ENCODE peak calls at places on chromosomes 4 and X, in six cellular contexts. One of them, this sample, is unnamed.

GRCh38 chr4:95415346-95415771 is 133.4 kb downstream of the UNC5C start:
- DNase-seq in H9: no peak
- DNase-seq in mesendoderm: no peak
- DNase-seq in IMR-90: peak
- DNase-seq in H1: no peak
- DNase-seq in mesenchymal stem cell: peak
- DNase-seq in this sample: no peak

GRCh38 chr4:46856347-46856746 is 52.7 kb downstream of the COX7B2 start:
- DNase-seq in H1: no peak
- DNase-seq in mesendoderm: no peak
- DNase-seq in H9: no peak
- DNase-seq in mesenchymal stem cell: no peak
- DNase-seq in IMR-90: peak
- DNase-seq in this sample: no peak

GRCh38 chrX:13197961-13198761 is 121.7 kb downstream of the ATXN3L start:
- DNase-seq in H1: peak
- DNase-seq in mesendoderm: peak
- DNase-seq in mesenchymal stem cell: no peak
- DNase-seq in IMR-90: no peak
- DNase-seq in H9: peak
- DNase-seq in this sample: no peak

GRCh38 chrX:17655232-17656034 is 81.9 kb upstream of the SCML1 start:
- DNase-seq in mesenchymal stem cell: no peak
- DNase-seq in mesendoderm: peak
- DNase-seq in H9: peak
- DNase-seq in IMR-90: peak
- DNase-seq in H1: no peak
- DNase-seq in this sample: no peak

GRCh38 chr4:10667651-10668341 is 16.8 kb downstream of the CLNK start:
- DNase-seq in H1: no peak
- DNase-seq in IMR-90: no peak
- DNase-seq in mesenchymal stem cell: no peak
- DNase-seq in mesendoderm: no peak
- DNase-seq in H9: no peak
- DNase-seq in this sample: no peak

GRCh38 chrX:123731987-123732678 is 719 bp downstream of the THOC2 start:
- DNase-seq in mesendoderm: peak
- DNase-seq in IMR-90: peak
- DNase-seq in H1: no peak
- DNase-seq in H9: no peak
- DNase-seq in mesenchymal stem cell: peak
- DNase-seq in this sample: no peak

GRCh38 chr4:124640037-124640730 is 72.3 kb downstream of the ANKRD50 start:
- DNase-seq in IMR-90: peak
- DNase-seq in mesendoderm: peak
- DNase-seq in H1: no peak
- DNase-seq in H9: no peak
- DNase-seq in mesenchymal stem cell: peak
- DNase-seq in this sample: no peak

GRCh38 chrX:39915081-39915480 is 182.7 kb downstream of the BCOR start:
- DNase-seq in H9: no peak
- DNase-seq in H1: no peak
- DNase-seq in mesendoderm: no peak
- DNase-seq in mesenchymal stem cell: no peak
- DNase-seq in IMR-90: no peak
- DNase-seq in this sample: no peak

GRCh38 chrX:69179380-69179911 is 14.2 kb upstream of the PJA1 start:
- DNase-seq in H1: no peak
- DNase-seq in IMR-90: peak
- DNase-seq in mesendoderm: peak
- DNase-seq in mesenchymal stem cell: peak
- DNase-seq in H9: peak
- DNase-seq in this sample: peak

GRCh38 chrX:48945517-48946348 is 11.7 kb downstream of the OTUD5 start:
- DNase-seq in H1: no peak
- DNase-seq in mesendoderm: peak
- DNase-seq in mesenchymal stem cell: peak
- DNase-seq in IMR-90: peak
- DNase-seq in H9: peak
- DNase-seq in this sample: no peak

GRCh38 chr4:185685804-185686203 is 126.2 kb downstream of the SORBS2 start:
- DNase-seq in H1: no peak
- DNase-seq in mesenchymal stem cell: no peak
- DNase-seq in H9: no peak
- DNase-seq in mesendoderm: no peak
- DNase-seq in IMR-90: no peak
- DNase-seq in this sample: no peak

GRCh38 chrX:73859622-73860021 is 296.6 kb downstream of the CHIC1 start:
- DNase-seq in mesenchymal stem cell: no peak
- DNase-seq in mesendoderm: no peak
- DNase-seq in H1: no peak
- DNase-seq in IMR-90: no peak
- DNase-seq in H9: no peak
- DNase-seq in this sample: no peak

GRCh38 chr4:7327341-7327885 is 107.3 kb downstream of the PSAPL1 start:
- DNase-seq in mesendoderm: no peak
- DNase-seq in H9: no peak
- DNase-seq in IMR-90: no peak
- DNase-seq in H1: no peak
- DNase-seq in mesenchymal stem cell: no peak
- DNase-seq in this sample: no peak

GRCh38 chr4:158938462-158939044 is 164.3 kb upstream of the RAPGEF2 start:
- DNase-seq in mesenchymal stem cell: no peak
- DNase-seq in H1: no peak
- DNase-seq in IMR-90: peak
- DNase-seq in H9: no peak
- DNase-seq in mesendoderm: peak
- DNase-seq in this sample: no peak

GRCh38 chr4:93829531-93830089 is 1.1 kb downstream of the ATOH1 start:
- DNase-seq in H1: no peak
- DNase-seq in IMR-90: no peak
- DNase-seq in H9: peak
- DNase-seq in mesenchymal stem cell: no peak
- DNase-seq in mesendoderm: peak
- DNase-seq in this sample: peak

GRCh38 chr4:8148785-8149435 is 9.7 kb downstream of the ABLIM2 start:
- DNase-seq in H9: no peak
- DNase-seq in IMR-90: no peak
- DNase-seq in mesendoderm: peak
- DNase-seq in H1: no peak
- DNase-seq in mesenchymal stem cell: no peak
- DNase-seq in this sample: no peak

GRCh38 chr4:97984545-97985131 is 158.6 kb downstream of the STPG2 start:
- DNase-seq in mesenchymal stem cell: no peak
- DNase-seq in IMR-90: no peak
- DNase-seq in H1: no peak
- DNase-seq in mesendoderm: peak
- DNase-seq in H9: no peak
- DNase-seq in this sample: no peak

GRCh38 chrX:148874621-148875020 is 374.2 kb downstream of the AFF2 start:
- DNase-seq in H1: no peak
- DNase-seq in mesendoderm: no peak
- DNase-seq in mesenchymal stem cell: peak
- DNase-seq in IMR-90: peak
- DNase-seq in H9: no peak
- DNase-seq in this sample: no peak

GRCh38 chr4:76905521-76905920 is 7.6 kb upstream of the SOWAHB start:
- DNase-seq in H1: no peak
- DNase-seq in mesendoderm: no peak
- DNase-seq in mesenchymal stem cell: peak
- DNase-seq in H9: no peak
- DNase-seq in IMR-90: peak
- DNase-seq in this sample: no peak

GRCh38 chr4:153497988-153498967 is 32.1 kb downstream of the TMEM131L start:
- DNase-seq in mesenchymal stem cell: no peak
- DNase-seq in mesendoderm: peak
- DNase-seq in H1: no peak
- DNase-seq in IMR-90: peak
- DNase-seq in H9: no peak
- DNase-seq in this sample: no peak

GRCh38 chrX:117376460-117376859 is 740.1 kb downstream of the KLHL13 start:
- DNase-seq in H9: no peak
- DNase-seq in mesendoderm: no peak
- DNase-seq in IMR-90: no peak
- DNase-seq in H1: no peak
- DNase-seq in mesenchymal stem cell: no peak
- DNase-seq in this sample: no peak

GRCh38 chrX:101550362-101550761 is at the start of gene ARMCX1:
- DNase-seq in H9: peak
- DNase-seq in mesendoderm: peak
- DNase-seq in mesenchymal stem cell: peak
- DNase-seq in IMR-90: peak
- DNase-seq in H1: peak
- DNase-seq in this sample: peak

GRCh38 chr4:173243917-173244658 is 75.5 kb downstream of the GALNT7 start:
- DNase-seq in H1: no peak
- DNase-seq in H9: no peak
- DNase-seq in IMR-90: no peak
- DNase-seq in mesenchymal stem cell: no peak
- DNase-seq in mesendoderm: no peak
- DNase-seq in this sample: no peak

GRCh38 chr4:81314897-81315470 is 100.0 kb upstream of the PRKG2 start:
- DNase-seq in IMR-90: peak
- DNase-seq in H1: no peak
- DNase-seq in mesendoderm: no peak
- DNase-seq in H9: no peak
- DNase-seq in mesenchymal stem cell: peak
- DNase-seq in this sample: no peak

GRCh38 chrX:96372313-96373046 is 312.2 kb upstream of the DIAPH2 start:
- DNase-seq in mesenchymal stem cell: peak
- DNase-seq in mesendoderm: peak
- DNase-seq in H1: no peak
- DNase-seq in IMR-90: peak
- DNase-seq in H9: peak
- DNase-seq in this sample: peak

GRCh38 chrX:71068052-71068918 is at the start of gene SNX12:
- DNase-seq in mesenchymal stem cell: peak
- DNase-seq in IMR-90: peak
- DNase-seq in H9: peak
- DNase-seq in H1: peak
- DNase-seq in mesendoderm: peak
- DNase-seq in this sample: peak
- H4K8ac ChIP-seq in mesenchymal stem cell: peak
- H4K8ac ChIP-seq in IMR-90: peak
- H4K8ac ChIP-seq in H9: no peak
- H4K8ac ChIP-seq in H1: peak
- H4K8ac ChIP-seq in mesendoderm: no peak
- H4K8ac ChIP-seq in this sample: no peak

GRCh38 chr4:128385683-128386304 is 98.2 kb upstream of the PGRMC2 start:
- DNase-seq in H9: no peak
- DNase-seq in H1: no peak
- DNase-seq in mesendoderm: peak
- DNase-seq in IMR-90: peak
- DNase-seq in mesenchymal stem cell: peak
- DNase-seq in this sample: no peak
- H4K8ac ChIP-seq in H9: no peak
- H4K8ac ChIP-seq in H1: no peak
- H4K8ac ChIP-seq in mesendoderm: no peak
- H4K8ac ChIP-seq in IMR-90: peak
- H4K8ac ChIP-seq in mesenchymal stem cell: no peak
- H4K8ac ChIP-seq in this sample: no peak

DNA sequence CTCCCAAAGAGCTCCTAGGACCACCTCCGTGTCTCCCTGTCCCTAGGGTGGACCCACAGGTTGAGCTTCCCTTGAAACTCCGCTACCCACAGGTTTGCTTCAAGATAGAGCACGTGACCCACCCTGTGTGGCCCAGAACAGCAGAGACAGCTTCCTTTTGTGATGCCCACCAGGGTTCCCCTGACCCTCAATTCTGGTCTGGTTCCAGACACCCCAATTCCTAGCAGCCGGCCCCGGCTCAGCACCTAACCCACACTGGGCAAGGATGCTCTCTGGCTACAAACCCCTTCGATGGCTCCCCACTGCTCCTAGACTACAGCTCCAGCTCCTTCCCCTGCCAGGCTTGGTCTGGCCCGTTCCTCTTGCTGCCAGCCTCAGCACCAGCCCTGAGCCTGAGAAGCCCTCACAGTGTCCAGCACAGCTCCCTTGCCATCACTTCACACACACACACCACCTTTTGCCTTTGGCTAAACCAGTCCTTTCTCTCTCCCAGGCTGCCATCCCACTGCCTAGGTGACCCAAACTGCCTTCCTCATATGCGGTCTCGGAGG is 6.3 kb downstream of the PNCK start:
- DNase-seq in mesenchymal stem cell: no peak
- DNase-seq in mesendoderm: no peak
- DNase-seq in H1: no peak
- DNase-seq in IMR-90: no peak
- DNase-seq in H9: no peak
- DNase-seq in this sample: no peak
- H4K8ac ChIP-seq in mesenchymal stem cell: no peak
- H4K8ac ChIP-seq in mesendoderm: no peak
- H4K8ac ChIP-seq in H1: no peak
- H4K8ac ChIP-seq in IMR-90: no peak
- H4K8ac ChIP-seq in H9: no peak
- H4K8ac ChIP-seq in this sample: no peak

GRCh38 chr4:40584517-40585141 is 45.0 kb downstream of the RBM47 start:
- DNase-seq in mesendoderm: no peak
- DNase-seq in mesenchymal stem cell: no peak
- DNase-seq in H9: no peak
- DNase-seq in H1: no peak
- DNase-seq in IMR-90: no peak
- DNase-seq in this sample: no peak

GRCh38 chr4:40582413-40582812 is 47.3 kb downstream of the RBM47 start:
- DNase-seq in H1: no peak
- DNase-seq in IMR-90: no peak
- DNase-seq in mesenchymal stem cell: no peak
- DNase-seq in H9: no peak
- DNase-seq in mesendoderm: no peak
- DNase-seq in this sample: no peak

GRCh38 chr4:40585201-40585789 is 44.4 kb downstream of the RBM47 start:
- DNase-seq in mesenchymal stem cell: no peak
- DNase-seq in mesendoderm: no peak
- DNase-seq in H1: no peak
- DNase-seq in IMR-90: no peak
- DNase-seq in H9: no peak
- DNase-seq in this sample: no peak

GRCh38 chr4:40586034-40586433 is 43.6 kb downstream of the RBM47 start:
- DNase-seq in mesenchymal stem cell: peak
- DNase-seq in H9: no peak
- DNase-seq in IMR-90: peak
- DNase-seq in mesendoderm: no peak
- DNase-seq in H1: no peak
- DNase-seq in this sample: no peak

DNA sequence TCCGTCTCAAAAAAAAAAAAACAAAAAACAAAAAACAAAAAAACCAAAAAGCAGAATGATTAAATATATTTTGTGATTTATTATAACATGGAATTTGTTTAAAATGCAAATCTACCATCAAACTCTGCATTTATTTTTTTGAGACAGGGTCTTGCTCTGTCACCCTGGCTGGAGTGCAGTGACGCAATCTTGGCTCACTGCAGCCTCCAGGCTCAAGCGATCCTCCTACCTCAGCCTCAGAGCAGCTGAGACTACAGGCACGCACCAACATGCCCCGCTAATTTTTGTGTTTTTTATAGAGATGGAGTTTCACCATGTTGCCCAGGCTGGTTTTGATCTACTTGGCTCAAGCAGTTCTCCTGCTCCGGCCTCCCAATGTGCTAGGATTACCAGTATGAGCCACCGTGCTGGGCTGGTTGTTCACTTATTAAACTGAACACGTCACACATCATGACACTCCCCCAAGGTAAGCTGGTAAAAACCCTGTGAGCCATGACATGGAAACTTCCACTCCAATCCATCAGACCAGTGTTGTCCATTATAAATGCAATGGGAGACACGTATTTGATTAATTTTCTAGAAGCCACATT is 45.7 kb downstream of the RBM47 start:
- DNase-seq in mesendoderm: no peak
- DNase-seq in IMR-90: no peak
- DNase-seq in mesenchymal stem cell: no peak
- DNase-seq in H9: no peak
- DNase-seq in H1: no peak
- DNase-seq in this sample: no peak
- H4K8ac ChIP-seq in mesendoderm: no peak
- H4K8ac ChIP-seq in IMR-90: no peak
- H4K8ac ChIP-seq in mesenchymal stem cell: no peak
- H4K8ac ChIP-seq in H9: no peak
- H4K8ac ChIP-seq in H1: no peak
- H4K8ac ChIP-seq in this sample: no peak

This sample was measured in neuronal stem cell.